ENCODE peak calls at places on chromosomes 16 and 17, in eight cellular contexts. One of them, this sample, is unnamed.

GRCh38 chr16:78198299-78198698 is 98.8 kb downstream of the WWOX start:
- DNase-seq in AG10803: no peak
- DNase-seq in HCT116: no peak
- DNase-seq in ovary: no peak
- DNase-seq in uterus: no peak
- DNase-seq in IMR-90: no peak
- DNase-seq in A549: no peak
- DNase-seq in neural crest cell: no peak
- DNase-seq in this sample: no peak

GRCh38 chr17:75078097-75079022 is 9.4 kb upstream of the SLC16A5 start:
- DNase-seq in AG10803: peak; percentile 79
- DNase-seq in IMR-90: peak; percentile 78
- DNase-seq in ovary: no peak
- DNase-seq in uterus: no peak
- DNase-seq in HCT116: peak; percentile 69
- DNase-seq in neural crest cell: no peak
- DNase-seq in A549: peak; percentile 86
- DNase-seq in this sample: no peak

GRCh38 chr16:73385701-73386100 is 337.8 kb upstream of the ZFHX3 start:
- DNase-seq in neural crest cell: no peak
- DNase-seq in ovary: no peak
- DNase-seq in HCT116: no peak
- DNase-seq in IMR-90: no peak
- DNase-seq in AG10803: no peak
- DNase-seq in A549: no peak
- DNase-seq in uterus: no peak
- DNase-seq in this sample: no peak

GRCh38 chr16:24667244-24667764 is 62.1 kb upstream of the TNRC6A start:
- DNase-seq in uterus: no peak
- DNase-seq in neural crest cell: no peak
- DNase-seq in ovary: no peak
- DNase-seq in HCT116: no peak
- DNase-seq in AG10803: no peak
- DNase-seq in A549: no peak
- DNase-seq in IMR-90: no peak
- DNase-seq in this sample: no peak

GRCh38 chr16:4360538-4361021 is 9.5 kb upstream of the PAM16 start:
- DNase-seq in HCT116: no peak
- DNase-seq in A549: no peak
- DNase-seq in ovary: no peak
- DNase-seq in IMR-90: no peak
- DNase-seq in AG10803: no peak
- DNase-seq in uterus: no peak
- DNase-seq in neural crest cell: no peak
- DNase-seq in this sample: no peak

GRCh38 chr17:63699638-63700527 is at the start of gene LIMD2:
- DNase-seq in uterus: peak; percentile 54
- DNase-seq in HCT116: no peak
- DNase-seq in IMR-90: no peak
- DNase-seq in A549: peak; percentile 69
- DNase-seq in neural crest cell: peak; percentile 57
- DNase-seq in ovary: peak; percentile 47
- DNase-seq in AG10803: peak; percentile 20
- DNase-seq in this sample: peak; percentile 68

GRCh38 chr17:9499041-9499440 is 76.6 kb downstream of the STX8 start:
- DNase-seq in A549: no peak
- DNase-seq in HCT116: no peak
- DNase-seq in uterus: no peak
- DNase-seq in IMR-90: no peak
- DNase-seq in ovary: no peak
- DNase-seq in neural crest cell: no peak
- DNase-seq in AG10803: no peak
- DNase-seq in this sample: no peak

GRCh38 chr17:50625032-50625871 is 9.4 kb upstream of the ABCC3 start:
- DNase-seq in A549: no peak
- DNase-seq in HCT116: no peak
- DNase-seq in AG10803: no peak
- DNase-seq in ovary: no peak
- DNase-seq in neural crest cell: no peak
- DNase-seq in uterus: no peak
- DNase-seq in IMR-90: no peak
- DNase-seq in this sample: no peak

GRCh38 chr17:45902892-45903346 is 8.6 kb downstream of the MAPT start:
- DNase-seq in A549: no peak
- DNase-seq in IMR-90: no peak
- DNase-seq in HCT116: no peak
- DNase-seq in ovary: no peak
- DNase-seq in uterus: no peak
- DNase-seq in neural crest cell: no peak
- DNase-seq in AG10803: no peak
- DNase-seq in this sample: no peak

GRCh38 chr16:86305440-86305839 is 204.9 kb upstream of the FOXF1 start:
- DNase-seq in neural crest cell: no peak
- DNase-seq in ovary: no peak
- DNase-seq in HCT116: no peak
- DNase-seq in AG10803: no peak
- DNase-seq in IMR-90: no peak
- DNase-seq in A549: no peak
- DNase-seq in uterus: no peak
- DNase-seq in this sample: no peak

GRCh38 chr16:46627746-46628145 is 6.6 kb upstream of the SHCBP1 start:
- DNase-seq in HCT116: no peak
- DNase-seq in neural crest cell: no peak
- DNase-seq in IMR-90: peak; percentile 25
- DNase-seq in uterus: no peak
- DNase-seq in A549: no peak
- DNase-seq in ovary: no peak
- DNase-seq in AG10803: no peak
- DNase-seq in this sample: no peak

GRCh38 chr17:70324031-70324430 is 154.7 kb downstream of the KCNJ2 start:
- DNase-seq in A549: no peak
- DNase-seq in uterus: no peak
- DNase-seq in AG10803: no peak
- DNase-seq in ovary: no peak
- DNase-seq in IMR-90: no peak
- DNase-seq in HCT116: no peak
- DNase-seq in neural crest cell: no peak
- DNase-seq in this sample: no peak

GRCh38 chr17:19752216-19753048 is 4.3 kb upstream of the ALDH3A1 start:
- DNase-seq in uterus: no peak
- DNase-seq in neural crest cell: no peak
- DNase-seq in A549: no peak
- DNase-seq in ovary: no peak
- DNase-seq in HCT116: no peak
- DNase-seq in AG10803: no peak
- DNase-seq in IMR-90: no peak
- DNase-seq in this sample: no peak

GRCh38 chr16:57192146-57192545 is 6.0 kb downstream of the RSPRY1 start:
- DNase-seq in neural crest cell: no peak
- DNase-seq in IMR-90: peak; percentile 50
- DNase-seq in ovary: no peak
- DNase-seq in AG10803: no peak
- DNase-seq in uterus: no peak
- DNase-seq in A549: no peak
- DNase-seq in HCT116: no peak
- DNase-seq in this sample: no peak

GRCh38 chr16:22763655-22764054 is 50.3 kb upstream of the HS3ST2 start:
- DNase-seq in uterus: peak; percentile 22
- DNase-seq in neural crest cell: no peak
- DNase-seq in AG10803: no peak
- DNase-seq in HCT116: no peak
- DNase-seq in A549: no peak
- DNase-seq in ovary: no peak
- DNase-seq in IMR-90: no peak
- DNase-seq in this sample: no peak

GRCh38 chr16:1150511-1150982 is 2.4 kb upstream of the CACNA1H start:
- DNase-seq in AG10803: peak; percentile 48
- DNase-seq in uterus: no peak
- DNase-seq in ovary: peak; percentile 65
- DNase-seq in A549: peak; percentile 84
- DNase-seq in IMR-90: peak; percentile 47
- DNase-seq in neural crest cell: no peak
- DNase-seq in HCT116: peak; percentile 60
- DNase-seq in this sample: no peak

GRCh38 chr16:2537451-2538379 is at the start of gene PDPK1:
- DNase-seq in ovary: peak; percentile 93
- DNase-seq in neural crest cell: peak; percentile 78
- DNase-seq in IMR-90: peak; percentile 92
- DNase-seq in HCT116: peak; percentile 84
- DNase-seq in AG10803: peak; percentile 94
- DNase-seq in A549: peak; percentile 77
- DNase-seq in uterus: peak; percentile 96
- DNase-seq in this sample: peak; percentile 87
- TF ChIP-seq CTCF in ovary: no peak
- TF ChIP-seq CTCF in neural crest cell: no peak
- TF ChIP-seq CTCF in IMR-90: no peak
- TF ChIP-seq CTCF in HCT116: no peak
- TF ChIP-seq CTCF in AG10803: no peak
- TF ChIP-seq CTCF in A549: no peak
- TF ChIP-seq CTCF in uterus: no peak
- TF ChIP-seq CTCF in this sample: no peak

GRCh38 chr17:34635876-34636275 is 56.5 kb downstream of the TMEM132E start:
- DNase-seq in uterus: no peak
- DNase-seq in IMR-90: no peak
- DNase-seq in neural crest cell: no peak
- DNase-seq in HCT116: no peak
- DNase-seq in A549: no peak
- DNase-seq in ovary: no peak
- DNase-seq in AG10803: no peak
- DNase-seq in this sample: no peak

GRCh38 chr17:34639706-34640425 is 60.5 kb downstream of the TMEM132E start:
- DNase-seq in AG10803: no peak
- DNase-seq in ovary: no peak
- DNase-seq in neural crest cell: no peak
- DNase-seq in uterus: no peak
- DNase-seq in IMR-90: no peak
- DNase-seq in HCT116: no peak
- DNase-seq in A549: no peak
- DNase-seq in this sample: no peak

GRCh38 chr17:34638526-34639260 is 59.3 kb downstream of the TMEM132E start:
- DNase-seq in uterus: no peak
- DNase-seq in A549: no peak
- DNase-seq in HCT116: no peak
- DNase-seq in ovary: no peak
- DNase-seq in AG10803: no peak
- DNase-seq in neural crest cell: no peak
- DNase-seq in IMR-90: no peak
- DNase-seq in this sample: no peak

GRCh38 chr17:34637041-34637547 is 57.7 kb downstream of the TMEM132E start:
- DNase-seq in HCT116: no peak
- DNase-seq in AG10803: no peak
- DNase-seq in ovary: no peak
- DNase-seq in IMR-90: no peak
- DNase-seq in neural crest cell: no peak
- DNase-seq in uterus: no peak
- DNase-seq in A549: no peak
- DNase-seq in this sample: no peak

DNA sequence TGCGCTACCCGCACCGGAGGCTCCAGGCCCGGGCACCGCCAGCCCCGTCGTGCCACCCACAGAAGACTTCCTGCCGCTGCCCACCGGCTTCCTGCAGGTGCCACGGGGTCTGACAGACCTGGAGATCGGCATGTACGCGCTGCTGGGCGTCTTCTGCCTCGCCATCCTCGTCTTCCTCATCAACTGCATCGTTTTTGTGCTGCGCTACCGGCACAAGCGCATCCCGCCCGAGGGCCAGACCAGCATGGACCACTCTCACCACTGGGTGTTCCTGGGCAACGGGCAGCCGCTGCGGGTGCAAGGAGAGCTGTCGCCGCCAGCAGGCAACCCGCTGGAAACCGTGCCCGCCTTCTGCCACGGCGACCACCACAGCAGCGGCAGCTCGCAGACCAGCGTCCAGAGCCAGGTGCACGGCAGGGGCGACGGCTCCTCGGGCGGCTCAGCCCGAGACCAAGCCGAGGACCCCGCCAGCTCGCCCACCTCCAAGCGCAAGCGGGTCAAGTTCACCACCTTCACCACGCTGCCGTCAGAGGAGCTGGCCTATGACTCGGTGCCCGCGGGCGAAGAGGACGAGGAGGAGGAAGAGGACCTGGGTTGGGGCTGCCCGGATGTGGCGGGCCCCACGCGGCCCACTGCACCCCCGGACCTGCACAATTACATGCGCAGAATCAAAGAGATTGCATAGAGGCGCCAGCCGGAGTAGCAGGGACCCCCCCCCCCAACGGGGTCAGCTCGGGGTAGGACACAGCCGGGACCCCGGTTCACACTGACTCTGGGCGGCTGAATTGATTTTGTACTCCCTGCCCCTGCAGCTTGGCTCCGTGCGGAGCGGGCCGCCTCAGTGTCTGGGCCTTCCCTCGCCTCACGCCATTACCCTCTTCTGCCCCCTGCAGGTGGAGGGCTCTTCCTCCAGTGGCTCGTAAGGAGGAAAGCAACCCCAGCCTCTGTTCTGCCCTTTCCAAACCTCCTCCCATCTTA is 58.5 kb downstream of the TMEM132E start:
- DNase-seq in AG10803: peak; percentile 69
- DNase-seq in ovary: peak; percentile 42
- DNase-seq in uterus: peak; percentile 57
- DNase-seq in A549: peak; percentile 71
- DNase-seq in HCT116: peak; percentile 40
- DNase-seq in IMR-90: peak; percentile 56
- DNase-seq in neural crest cell: peak; percentile 89
- DNase-seq in this sample: no peak
- TF ChIP-seq CTCF in AG10803: peak; percentile 85
- TF ChIP-seq CTCF in ovary: peak; percentile 62
- TF ChIP-seq CTCF in uterus: peak; percentile 66
- TF ChIP-seq CTCF in A549: peak; percentile 79
- TF ChIP-seq CTCF in HCT116: peak; percentile 49
- TF ChIP-seq CTCF in IMR-90: peak; percentile 80
- TF ChIP-seq CTCF in neural crest cell: peak; percentile 84
- TF ChIP-seq CTCF in this sample: peak; percentile 98

DNA sequence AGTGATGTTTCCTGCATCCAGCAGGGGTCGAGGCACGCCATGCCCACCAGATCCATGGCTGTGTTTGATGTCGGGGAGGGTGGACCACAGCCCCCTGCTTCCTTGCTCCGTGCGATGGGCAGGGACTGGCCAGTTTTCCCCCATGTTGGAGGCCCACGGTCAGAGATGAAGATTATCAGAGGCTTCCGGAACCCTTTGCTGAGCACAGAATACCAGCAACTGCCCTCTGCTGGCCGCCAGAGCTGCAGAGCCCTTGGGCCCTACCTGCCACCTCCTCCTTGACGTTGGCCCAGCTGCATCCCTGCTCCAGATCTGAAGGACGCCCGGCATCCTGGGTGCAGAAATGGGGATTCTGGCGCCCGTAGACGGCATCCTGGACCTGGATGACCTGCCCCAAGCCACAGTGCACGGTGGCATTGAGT is 23.7 kb upstream of the BCO1 start:
- DNase-seq in ovary: no peak
- DNase-seq in uterus: no peak
- DNase-seq in HCT116: peak; percentile 37
- DNase-seq in IMR-90: peak; percentile 15
- DNase-seq in A549: peak; percentile 69
- DNase-seq in neural crest cell: no peak
- DNase-seq in AG10803: peak; percentile 33
- DNase-seq in this sample: no peak
- TF ChIP-seq CTCF in ovary: no peak
- TF ChIP-seq CTCF in uterus: no peak
- TF ChIP-seq CTCF in HCT116: peak; percentile 96
- TF ChIP-seq CTCF in IMR-90: peak; percentile 43
- TF ChIP-seq CTCF in A549: peak; percentile 66
- TF ChIP-seq CTCF in neural crest cell: peak; percentile 39
- TF ChIP-seq CTCF in AG10803: peak; percentile 55
- TF ChIP-seq CTCF in this sample: no peak

GRCh38 chr17:68591583-68591982 is 9.6 kb downstream of the FAM20A start:
- DNase-seq in ovary: peak; percentile 50
- DNase-seq in IMR-90: no peak
- DNase-seq in uterus: peak; percentile 70
- DNase-seq in A549: no peak
- DNase-seq in AG10803: no peak
- DNase-seq in neural crest cell: no peak
- DNase-seq in HCT116: no peak
- DNase-seq in this sample: no peak
- TF ChIP-seq CTCF in ovary: no peak
- TF ChIP-seq CTCF in IMR-90: no peak
- TF ChIP-seq CTCF in uterus: no peak
- TF ChIP-seq CTCF in A549: no peak
- TF ChIP-seq CTCF in AG10803: no peak
- TF ChIP-seq CTCF in neural crest cell: no peak
- TF ChIP-seq CTCF in HCT116: no peak
- TF ChIP-seq CTCF in this sample: no peak

This sample was measured in D721Med.